ENCODE peak calls at places on chromosome 10, in five cellular contexts. S is A549, F is HepG2, I is upper lobe of left lung, U is K562. R is an unnamed sample.

GRCh38 chr10:78515037-78515872 is 481.6 kb downstream of the RPS24 start:
- ATAC-seq in F (peak; percentile 38), S (no peak), U (no peak), I (peak; percentile 54), R (peak; percentile 21)

GRCh38 chr10:61643316-61643751 is 19.4 kb upstream of the CABCOCO1 start:
- ATAC-seq in F (no peak), S (peak; percentile 41), I (peak; percentile 88), U (no peak), R (peak; percentile 63)

GRCh38 chr10:13788701-13789447 is 202.1 kb downstream of the PRPF18 start:
- ATAC-seq in S (no peak), F (no peak), I (peak; percentile 80), U (no peak), R (peak; percentile 71)

GRCh38 chr10:115963848-115964247 is 309.2 kb downstream of the GFRA1 start:
- ATAC-seq in S (no peak), U (no peak), F (peak; percentile 58), I (no peak), R (no peak)

GRCh38 chr10:26869528-26869927 is 8.8 kb upstream of the ABI1 start:
- ATAC-seq in U (peak; percentile 30), I (no peak), S (no peak), F (peak; percentile 33), R (no peak)

GRCh38 chr10:78212134-78212785 is 178.6 kb downstream of the RPS24 start:
- ATAC-seq in S (peak; percentile 59), I (peak; percentile 43), F (peak; percentile 38), U (peak; percentile 53), R (no peak)

GRCh38 chr10:98242823-98243222 is 25.2 kb downstream of the LOXL4 start:
- ATAC-seq in S (peak; percentile 43), F (no peak), I (no peak), U (no peak), R (no peak)

GRCh38 chr10:91211675-91212074 is 8.8 kb upstream of the PCGF5 start:
- ATAC-seq in F (no peak), U (peak; percentile 58), S (no peak), I (no peak), R (no peak)

GRCh38 chr10:29816801-29817558 is 182.2 kb upstream of the SVIL start:
- ATAC-seq in S (no peak), I (no peak), U (no peak), F (no peak), R (no peak)

GRCh38 chr10:121158988-121159579 is 307.9 kb downstream of the WDR11 start:
- ATAC-seq in F (no peak), S (no peak), U (no peak), I (no peak), R (no peak)

GRCh38 chr10:91931526-91932190 is 8.1 kb downstream of the BTAF1 start:
- ATAC-seq in S (no peak), I (no peak), U (no peak), F (no peak), R (no peak)

GRCh38 chr10:78852856-78853255 is 215.9 kb upstream of the ZMIZ1 start:
- ATAC-seq in F (peak; percentile 62), I (no peak), S (peak; percentile 81), U (peak; percentile 88), R (no peak)

GRCh38 chr10:97065686-97066679 is 119.8 kb downstream of the SLIT1 start:
- ATAC-seq in U (no peak), S (peak; percentile 20), F (no peak), I (no peak), R (no peak)

GRCh38 chr10:44682516-44682915 is 228.6 kb upstream of the TMEM72 start:
- ATAC-seq in F (no peak), S (no peak), I (no peak), U (no peak), R (no peak)

GRCh38 chr10:132208489-132209050 is 21.8 kb downstream of the DPYSL4 start:
- ATAC-seq in F (no peak), I (no peak), U (no peak), S (no peak), R (no peak)

GRCh38 chr10:113232928-113233511 is 283.0 kb downstream of the TCF7L2 start:
- ATAC-seq in I (no peak), S (no peak), F (peak; percentile 49), U (no peak), R (no peak)

GRCh38 chr10:88372881-88373592 is 210.1 kb downstream of the RNLS start:
- ATAC-seq in S (no peak), F (no peak), I (no peak), U (no peak), R (no peak)

GRCh38 chr10:34698979-34699378 is 116.1 kb downstream of the PARD3 start:
- ATAC-seq in S (peak; percentile 73), I (no peak), U (no peak), F (no peak), R (no peak)

GRCh38 chr10:75429159-75429827 is 2.1 kb upstream of the LRMDA start:
- ATAC-seq in S (no peak), F (no peak), I (no peak), U (no peak), R (no peak)

GRCh38 chr10:16770646-16771045 is 46.6 kb downstream of the RSU1 start:
- ATAC-seq in U (no peak), S (no peak), I (peak; percentile 81), F (no peak), R (no peak)

GRCh38 chr10:25094590-25094989 is 78.2 kb downstream of the THNSL1 start:
- ATAC-seq in F (no peak), S (no peak), U (no peak), I (no peak), R (no peak)

DNA sequence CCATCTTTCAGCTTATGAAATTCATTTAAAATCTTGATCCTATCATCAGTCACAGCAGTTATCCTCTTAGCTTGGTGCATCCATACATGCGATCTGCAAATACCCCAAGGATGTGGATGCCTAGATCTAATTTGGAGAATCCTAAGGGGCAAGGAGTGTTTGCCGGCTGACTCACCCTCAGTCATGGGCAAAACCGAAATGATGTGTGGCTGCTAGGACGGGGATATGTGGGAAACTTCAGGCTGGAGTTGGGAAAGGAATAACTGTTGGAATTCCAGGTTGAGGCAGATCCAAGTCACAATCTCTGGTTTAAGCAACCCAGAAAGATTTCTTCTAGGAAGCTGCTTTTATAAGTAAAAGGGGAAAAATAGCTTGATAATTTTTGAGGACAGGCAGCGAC is 19.7 kb upstream of the GOT1 start:
- ATAC-seq in I (no peak), U (no peak), F (peak; percentile 13), S (no peak), R (no peak)
- TF ChIP-seq POLR2A in I (no peak), U (no peak), F (no peak), S (no peak), R (no peak)

DNA sequence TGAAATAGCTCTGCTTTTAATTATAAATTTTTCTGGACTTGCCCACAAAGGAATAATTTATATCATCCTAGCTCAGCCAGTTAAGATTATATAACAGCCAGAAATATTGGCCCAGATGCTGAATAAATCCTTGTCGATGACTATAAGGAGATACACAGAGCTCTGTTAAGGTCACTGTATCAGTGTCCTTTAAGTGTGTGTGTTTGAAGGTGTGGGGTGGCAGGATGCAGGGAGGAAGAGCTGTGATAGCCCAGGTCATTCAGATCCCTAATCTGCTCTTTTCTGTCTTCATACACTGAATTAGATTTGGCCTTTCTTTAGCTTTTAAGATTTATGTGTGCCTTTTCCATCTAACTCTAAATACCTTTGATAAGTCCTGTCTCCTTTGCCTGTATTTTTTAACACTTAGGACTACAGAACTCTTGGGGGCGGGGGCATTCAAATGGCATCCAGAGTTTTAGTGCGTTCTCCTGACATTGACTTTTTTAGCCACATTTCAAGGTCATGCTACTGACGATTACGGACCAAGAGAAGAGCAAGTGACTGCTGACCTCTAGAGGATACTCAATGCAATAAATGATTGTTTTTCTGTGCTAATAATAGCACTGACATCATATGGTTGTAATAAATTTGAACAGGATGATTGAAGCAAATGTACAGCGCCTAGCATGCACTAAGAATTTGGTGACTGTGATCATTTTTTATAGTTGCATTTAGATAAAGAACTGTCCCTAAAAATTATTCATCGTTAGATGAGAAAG is 172.3 kb downstream of the CACNB2 start:
- ATAC-seq in I (peak; percentile 65), F (peak; percentile 85), S (peak; percentile 84), U (peak; percentile 80), R (peak; percentile 61)
- TF ChIP-seq EP300 in I (no peak), F (no peak), S (no peak), U (no peak), R (no peak)

DNA sequence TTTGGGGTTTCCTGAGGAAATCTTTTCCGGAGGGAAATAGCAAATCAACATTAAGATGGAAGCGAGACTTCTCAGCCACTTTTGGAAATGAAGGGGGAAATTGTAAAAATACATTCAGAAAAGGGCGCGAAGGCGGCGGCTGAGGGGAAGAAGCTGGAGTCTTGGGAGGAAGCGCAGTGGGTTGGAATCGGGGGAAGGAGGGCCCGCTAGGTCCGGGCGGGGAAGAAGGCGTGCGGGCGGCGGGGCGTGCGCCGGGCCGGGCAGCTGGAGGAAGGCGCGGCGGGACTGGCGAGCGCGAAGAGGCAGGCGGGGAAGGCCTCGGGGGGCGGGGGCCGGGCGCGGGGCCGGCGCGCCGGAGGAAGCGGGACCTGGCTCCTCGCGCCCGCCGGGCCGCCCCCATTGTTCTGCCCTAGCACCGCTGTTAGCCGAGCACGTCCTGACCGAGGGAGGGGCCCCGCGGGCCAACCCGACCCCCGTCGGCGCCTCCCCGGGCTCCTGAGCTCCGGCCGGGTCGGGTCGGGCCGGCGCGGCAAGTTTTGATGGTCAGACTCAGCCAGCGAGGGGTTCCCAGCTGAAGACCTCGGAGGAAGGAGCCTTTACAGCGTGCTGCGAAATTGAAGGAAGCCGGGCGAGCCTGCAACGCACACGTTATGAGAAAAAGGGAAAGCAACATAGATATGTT is 1.6 kb upstream of the SKIDA1 start:
- ATAC-seq in F (peak; percentile 68), I (peak; percentile 85), S (peak; percentile 48), U (peak; percentile 33), R (peak; percentile 64)
- TF ChIP-seq POLR2A in F (peak; percentile 49), I (peak; percentile 31), S (peak; percentile 6), U (peak; percentile 62), R (peak; percentile 39)

DNA sequence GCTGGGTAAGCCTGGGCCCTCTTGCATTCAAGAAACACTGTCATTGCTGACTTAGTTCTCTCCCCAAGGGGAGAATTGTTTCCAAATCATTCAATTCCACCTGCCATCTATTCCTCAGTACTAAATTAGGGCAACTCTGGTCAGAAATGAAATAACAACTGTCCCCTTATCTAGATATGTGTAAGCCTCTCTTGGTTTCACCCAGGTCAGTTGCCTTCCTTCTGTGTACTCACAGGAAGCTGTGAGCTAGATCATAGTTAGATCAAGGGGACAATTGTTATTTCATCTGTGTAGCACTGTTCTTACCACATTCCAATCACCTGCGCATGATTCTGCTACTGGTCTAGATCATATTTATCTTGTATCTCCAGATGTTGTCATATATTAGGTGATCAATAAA is 483.0 kb upstream of the SORCS1 start:
- ATAC-seq in I (no peak), S (no peak), F (no peak), U (no peak), R (no peak)
- TF ChIP-seq EP300 in I (no peak), S (no peak), F (no peak), U (no peak), R (no peak)

GRCh38 chr10:73772280-73773151 is 9.3 kb upstream of the CHCHD1 start:
- ATAC-seq in F (peak; percentile 82), S (peak; percentile 85), U (peak; percentile 86), I (peak; percentile 92), R (peak; percentile 89)
- TF ChIP-seq POLR2A in F (peak; percentile 33), S (peak; percentile 78), U (peak; percentile 97), I (peak; percentile 89), R (peak; percentile 70)